ENCODE peak calls at places on chromosomes 13 and 19, in seven cellular contexts. O is cardiac muscle cell; M is uterus; F is small intestine; P is gastrocnemius medialis; W is tibial nerve; D is CD4-positive, CD25-positive, alpha-beta regulatory T cell. Z is an unnamed sample.

GRCh38 chr13:113982296-113982661 is 8.4 kb upstream of the C13orf46 start:
- DNase-seq in O (no peak), M (peak; percentile 9), F (no peak), P (no peak), W (no peak), D (no peak), Z (no peak)

GRCh38 chr13:109654341-109655205 is 131.8 kb downstream of the IRS2 start:
- DNase-seq in O (no peak), M (no peak), F (no peak), P (no peak), W (peak; percentile 29), D (no peak), Z (no peak)

GRCh38 chr13:81659984-81660383 is 1319.1 kb upstream of the SPRY2 start:
- DNase-seq in O (no peak), M (no peak), F (no peak), P (no peak), W (no peak), D (no peak), Z (no peak)

GRCh38 chr19:27905074-27905473 is 1307.9 kb downstream of the UQCRFS1 start:
- DNase-seq in O (no peak), M (no peak), F (no peak), P (no peak), W (no peak), D (no peak), Z (no peak)

GRCh38 chr13:42354246-42355117 is 82.5 kb downstream of the AKAP11 start:
- DNase-seq in O (peak; percentile 33), M (no peak), F (peak; percentile 22), P (no peak), W (no peak), D (no peak), Z (peak; percentile 12)

GRCh38 chr19:18697680-18698079 is 14.2 kb downstream of the CRTC1 start:
- DNase-seq in O (no peak), M (no peak), F (peak; percentile 65), P (peak; percentile 41), W (no peak), D (no peak), Z (no peak)

GRCh38 chr13:110023729-110024645 is 237.6 kb upstream of the IRS2 start:
- DNase-seq in O (peak; percentile 61), M (peak; percentile 35), F (no peak), P (peak; percentile 46), W (no peak), D (no peak), Z (no peak)

GRCh38 chr19:46503848-46504453 is 8.3 kb upstream of the PNMA8B start:
- DNase-seq in O (no peak), M (no peak), F (no peak), P (no peak), W (no peak), D (no peak), Z (no peak)

GRCh38 chr19:49071860-49072547 is 495 bp downstream of the KCNA7 start:
- DNase-seq in O (peak; percentile 66), M (no peak), F (no peak), P (no peak), W (no peak), D (no peak), Z (no peak)

GRCh38 chr13:76889254-76889653 is 3.0 kb upstream of the KCTD12 start:
- DNase-seq in O (no peak), M (no peak), F (no peak), P (no peak), W (no peak), D (no peak), Z (no peak)

GRCh38 chr19:13784731-13785452 is 10.4 kb upstream of the ZSWIM4 start:
- DNase-seq in O (peak; percentile 74), M (peak; percentile 63), F (peak; percentile 59), P (peak; percentile 36), W (peak; percentile 60), D (peak; percentile 51), Z (peak; percentile 54)

GRCh38 chr13:95474992-95475391 is 77.5 kb upstream of the CLDN10 start:
- DNase-seq in O (no peak), M (no peak), F (no peak), P (no peak), W (no peak), D (no peak), Z (no peak)

GRCh38 chr13:75633285-75633684 is 2.8 kb upstream of the LMO7 start:
- DNase-seq in O (no peak), M (no peak), F (no peak), P (no peak), W (no peak), D (no peak), Z (no peak)

GRCh38 chr19:2081873-2082810 is 14.0 kb downstream of the MOB3A start:
- DNase-seq in O (no peak), M (no peak), F (no peak), P (no peak), W (no peak), D (peak; percentile 36), Z (peak; percentile 42)

GRCh38 chr19:36963262-36963661 is 47.1 kb downstream of the ZNF568 start:
- DNase-seq in O (no peak), M (no peak), F (no peak), P (no peak), W (no peak), D (no peak), Z (no peak)

GRCh38 chr19:19661675-19662251 is 1.7 kb downstream of the ATP13A1 start:
- DNase-seq in O (no peak), M (no peak), F (peak; percentile 24), P (no peak), W (no peak), D (peak; percentile 45), Z (peak; percentile 48)

GRCh38 chr13:101751488-101751887 is 299.0 kb downstream of the ITGBL1 start:
- DNase-seq in O (peak; percentile 57), M (no peak), F (no peak), P (no peak), W (no peak), D (no peak), Z (no peak)

GRCh38 chr13:75345191-75345590 is 136.8 kb downstream of the TBC1D4 start:
- DNase-seq in O (no peak), M (no peak), F (peak; percentile 57), P (no peak), W (no peak), D (no peak), Z (no peak)

GRCh38 chr13:33910267-33910666 is 92.3 kb downstream of the RFC3 start:
- DNase-seq in O (no peak), M (no peak), F (no peak), P (no peak), W (no peak), D (no peak), Z (no peak)

GRCh38 chr19:7199613-7200533 is 94.3 kb downstream of the INSR start:
- DNase-seq in O (no peak), M (no peak), F (peak; percentile 99), P (no peak), W (no peak), D (no peak), Z (no peak)

GRCh38 chr13:39347926-39348901 is 254.8 kb downstream of the LHFPL6 start:
- DNase-seq in O (peak; percentile 55), M (no peak), F (peak; percentile 66), P (no peak), W (no peak), D (no peak), Z (no peak)

GRCh38 chr13:26946675-26947342 is 186.2 kb upstream of the GPR12 start:
- DNase-seq in O (peak; percentile 75), M (no peak), F (peak; percentile 78), P (no peak), W (no peak), D (no peak), Z (no peak)

GRCh38 chr13:99606322-99607089 is 105.2 kb downstream of the TM9SF2 start:
- DNase-seq in O (peak; percentile 91), M (peak; percentile 88), F (peak; percentile 88), P (peak; percentile 85), W (peak; percentile 86), D (peak; percentile 85), Z (peak; percentile 80)

DNA sequence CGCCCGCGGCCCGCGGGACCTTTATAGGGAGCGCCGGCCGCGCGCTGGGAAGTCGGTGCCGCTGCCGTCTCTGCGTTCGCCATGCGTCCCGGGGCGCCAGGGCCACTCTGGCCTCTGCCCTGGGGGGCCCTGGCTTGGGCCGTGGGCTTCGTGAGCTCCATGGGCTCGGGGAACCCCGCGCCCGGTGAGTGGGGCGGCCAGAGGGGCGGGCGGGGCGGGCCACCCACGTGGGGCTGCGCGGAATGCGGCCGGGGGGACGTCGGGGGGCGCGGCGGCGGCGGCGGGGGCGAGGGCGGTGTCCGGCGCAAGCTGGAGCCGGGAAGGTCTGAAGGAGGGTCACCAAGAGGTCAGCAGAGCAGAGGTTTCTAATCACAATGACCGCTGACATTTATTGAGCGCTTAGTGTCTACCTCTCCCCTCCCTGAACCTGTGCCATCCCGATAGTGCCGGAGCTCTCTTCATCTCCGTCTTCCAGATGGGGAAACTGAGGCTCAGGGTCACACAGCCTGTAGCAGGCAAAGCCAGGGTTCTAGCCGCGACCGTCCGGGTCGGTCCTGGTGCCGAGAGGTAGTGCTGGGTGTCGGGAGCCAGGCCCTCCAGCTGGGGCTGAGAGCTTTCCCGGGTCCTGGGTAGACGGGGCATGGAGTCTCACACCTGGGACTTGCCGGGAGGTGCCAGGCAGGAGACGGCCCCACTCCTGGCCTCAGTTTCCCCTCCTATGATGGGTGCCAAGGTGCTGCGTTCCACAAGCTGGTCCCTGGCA is at the start of gene FSTL3:
- DNase-seq in O (peak; percentile 33), M (peak; percentile 34), F (no peak), P (no peak), W (no peak), D (no peak), Z (no peak)
- H3K27ac ChIP-seq in O (no peak within 1 kb of the TSS), M (peak within 1 kb of the TSS; percentile 77), F (peak within 1 kb of the TSS; percentile 85), P (peak within 1 kb of the TSS; percentile 75), W (peak within 1 kb of the TSS; percentile 99), D (no peak within 1 kb of the TSS), Z (no peak within 1 kb of the TSS)

DNA sequence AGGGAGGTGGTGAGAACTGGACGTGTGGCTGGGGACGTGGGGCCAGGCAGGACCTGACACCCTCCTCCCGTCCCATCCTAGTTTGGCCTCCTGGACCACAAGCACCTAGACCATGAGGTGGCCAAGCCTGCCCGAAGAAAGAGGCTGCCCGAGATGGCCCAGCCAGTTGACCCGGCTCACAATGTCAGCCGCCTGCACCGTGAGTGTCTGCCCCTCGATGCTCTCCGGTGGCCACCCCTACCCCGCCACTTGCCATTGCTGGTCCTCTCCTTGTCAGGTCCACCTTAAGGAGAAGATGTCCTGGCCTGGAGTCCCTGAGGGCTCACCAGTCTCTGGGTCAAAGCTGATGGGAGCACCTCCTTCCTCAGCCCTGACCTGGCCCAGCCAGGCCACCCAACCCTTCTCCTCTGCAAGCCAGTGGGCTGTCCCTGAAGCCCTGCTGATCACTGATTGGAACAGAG is 2.2 kb downstream of the ANGPTL4 start:
- DNase-seq in O (no peak), M (no peak), F (no peak), P (no peak), W (no peak), D (no peak), Z (no peak)
- H3K4me1 ChIP-seq in O (peaks cover 11% of the 10 kb centered on the region), M (no peaks in the 10 kb centered on the region), F (peaks cover 2% of the 10 kb centered on the region), P (peaks cover 65% of the 10 kb centered on the region), W (peaks cover 94% of the 10 kb centered on the region), D (peaks cover 13% of the 10 kb centered on the region), Z (peaks cover 16% of the 10 kb centered on the region)

GRCh38 chr13:79485014-79485441 is 4.1 kb downstream of the NDFIP2 start:
- DNase-seq in O (no peak), M (no peak), F (peak; percentile 94), P (peak; percentile 5), W (no peak), D (no peak), Z (no peak)
- H3K4me3 ChIP-seq in O (no peak overlapping the region), M (no peak overlapping the region), F (no peak overlapping the region), P (no peak overlapping the region), W (no peak overlapping the region), D (no peak overlapping the region), Z (no peak overlapping the region)

DNA sequence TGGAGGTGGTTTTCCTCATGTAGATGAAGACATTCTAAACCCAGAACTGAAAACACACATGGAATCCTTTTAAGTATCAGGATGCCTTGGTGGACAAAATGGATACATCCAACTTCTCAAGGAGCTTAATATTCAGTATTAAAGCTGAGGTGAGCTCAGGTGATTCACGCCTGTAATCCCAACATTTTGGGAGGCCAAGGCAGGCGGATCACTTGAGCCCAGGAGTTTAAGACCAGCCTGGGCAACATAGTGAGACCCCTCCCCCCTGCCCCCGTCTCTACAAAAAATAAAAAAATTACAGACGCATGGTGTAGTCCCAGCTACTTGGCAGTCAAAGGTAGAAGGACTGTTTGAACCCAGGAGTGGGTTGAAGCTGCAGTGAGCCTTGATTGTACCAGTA is 28.8 kb downstream of the DPRX start:
- DNase-seq in O (no peak), M (no peak), F (no peak), P (no peak), W (no peak), D (no peak), Z (no peak)
- H3K27ac ChIP-seq in O (no peak overlapping the region), M (no peak overlapping the region), F (no peak overlapping the region), P (no peak overlapping the region), W (peak overlapping the region; percentile 92), D (no peak overlapping the region), Z (no peak overlapping the region)

Z was measured in effector memory CD4-positive, alpha-beta T cell.